ENCODE peak calls at places on chromosome 15, in four cellular contexts. M is breast epithelium, Y is stomach, T is IMR-90. E is an unnamed sample.

GRCh38 chr15:68313501-68314390 is 36.2 kb downstream of the FEM1B start:
- DNase-seq in M (peak), Y (peak), T (no peak), E (no peak)

GRCh38 chr15:35548435-35548834 is 2.5 kb upstream of the DPH6 start:
- DNase-seq in M (no peak), Y (no peak), T (no peak), E (peak)

GRCh38 chr15:54772663-54773062 is 424.1 kb downstream of the RSL24D1 start:
- DNase-seq in M (no peak), Y (no peak), T (no peak), E (no peak)

GRCh38 chr15:38406451-38406850 is 47.5 kb upstream of the FAM98B start:
- DNase-seq in M (no peak), Y (no peak), T (peak), E (no peak)

GRCh38 chr15:80118956-80119355 is 33.8 kb upstream of the FAH start:
- DNase-seq in M (no peak), Y (no peak), T (no peak), E (no peak)

GRCh38 chr15:42275780-42276395 is 2.7 kb upstream of the TMEM87A start:
- DNase-seq in M (no peak), Y (no peak), T (no peak), E (no peak)

GRCh38 chr15:44550256-44550655 is 13.3 kb downstream of the EIF3J start:
- DNase-seq in M (no peak), Y (no peak), T (peak), E (no peak)

GRCh38 chr15:78204351-78205309 is 29.7 kb downstream of the ACSBG1 start:
- DNase-seq in M (no peak), Y (peak), T (no peak), E (no peak)

GRCh38 chr15:78993931-78994530 is 49.2 kb upstream of the CTSH start:
- DNase-seq in M (no peak), Y (no peak), T (no peak), E (no peak)

GRCh38 chr15:69855172-69855562 is 242.6 kb downstream of the TLE3 start:
- DNase-seq in M (no peak), Y (no peak), T (no peak), E (no peak)

GRCh38 chr15:70853270-70853854 is 595 bp downstream of the LARP6 start:
- DNase-seq in M (no peak), Y (no peak), T (peak), E (no peak)

GRCh38 chr15:85128636-85129035 is 147.0 kb downstream of the PDE8A start:
- DNase-seq in M (no peak), Y (no peak), T (no peak), E (no peak)

GRCh38 chr15:101692799-101693198 is 31.5 kb downstream of the TARS3 start:
- DNase-seq in M (no peak), Y (no peak), T (no peak), E (no peak)

GRCh38 chr15:40082195-40082868 is 26.3 kb downstream of the BMF start:
- DNase-seq in M (no peak), Y (no peak), T (no peak), E (no peak)

GRCh38 chr15:68730491-68731317 is 90.0 kb downstream of the ANP32A start:
- DNase-seq in M (no peak), Y (peak), T (peak), E (peak)

GRCh38 chr15:87752250-87752951 is 504.1 kb downstream of the NTRK3 start:
- DNase-seq in M (no peak), Y (no peak), T (peak), E (no peak)

GRCh38 chr15:40500584-40501330 is 30.0 kb downstream of the CHST14 start:
- DNase-seq in M (no peak), Y (no peak), T (peak), E (no peak)

GRCh38 chr15:41921167-41921566 is 27.3 kb upstream of the SPTBN5 start:
- DNase-seq in M (peak), Y (no peak), T (peak), E (no peak)

GRCh38 chr15:98160236-98160635 is 199.7 kb downstream of the ARRDC4 start:
- DNase-seq in M (no peak), Y (no peak), T (no peak), E (no peak)

GRCh38 chr15:37004373-37004869 is 95.9 kb downstream of the MEIS2 start:
- DNase-seq in M (no peak), Y (no peak), T (no peak), E (no peak)

GRCh38 chr15:43941071-43941470 is 114.3 kb downstream of the WDR76 start:
- DNase-seq in M (no peak), Y (no peak), T (no peak), E (no peak)

GRCh38 chr15:79492065-79492464 is 59.9 kb downstream of the MINAR1 start:
- DNase-seq in M (no peak), Y (no peak), T (no peak), E (no peak)

GRCh38 chr15:50051811-50052419 is 67.1 kb downstream of the ATP8B4 start:
- DNase-seq in M (no peak), Y (no peak), T (peak), E (peak)

GRCh38 chr15:40277472-40277871 is 5.4 kb downstream of the ANKRD63 start:
- DNase-seq in M (no peak), Y (no peak), T (no peak), E (no peak)

GRCh38 chr15:40091861-40092415 is 16.7 kb downstream of the BMF start:
- DNase-seq in M (no peak), Y (no peak), T (no peak), E (no peak)

GRCh38 chr15:23854535-23855252 is 167.6 kb upstream of the NDN start:
- DNase-seq in M (no peak), Y (no peak), T (no peak), E (no peak)

GRCh38 chr15:70356919-70357318 is 259.2 kb upstream of the TLE3 start:
- DNase-seq in M (no peak), Y (no peak), T (no peak), E (no peak)

GRCh38 chr15:45606413-45606812 is 19.2 kb downstream of the BLOC1S6 start:
- DNase-seq in M (no peak), Y (no peak), T (peak), E (no peak)

GRCh38 chr15:70439304-70439877 is 324.0 kb downstream of the UACA start:
- DNase-seq in M (peak), Y (no peak), T (no peak), E (peak)

GRCh38 chr15:38853608-38854007 is 289.0 kb upstream of the RASGRP1 start:
- DNase-seq in M (no peak), Y (no peak), T (peak), E (peak)

GRCh38 chr15:65421360-65422215 is 1.2 kb downstream of the IGDCC4 start:
- DNase-seq in M (no peak), Y (no peak), T (peak), E (no peak)

GRCh38 chr15:56640127-56640526 is 93.2 kb downstream of the ZNF280D start:
- DNase-seq in M (no peak), Y (no peak), T (no peak), E (no peak)

GRCh38 chr15:39998511-39998910 is 40.5 kb downstream of the SRP14 start:
- DNase-seq in M (no peak), Y (no peak), T (no peak), E (no peak)

GRCh38 chr15:45892182-45892581 is 257.4 kb downstream of the SQOR start:
- DNase-seq in M (no peak), Y (no peak), T (no peak), E (no peak)

GRCh38 chr15:46088486-46089437 is 453.9 kb downstream of the SQOR start:
- DNase-seq in M (no peak), Y (no peak), T (peak), E (no peak)

GRCh38 chr15:66504563-66505429 is at the start of the genes RPL4 and ZWILCH:
- DNase-seq in M (peak), Y (peak), T (peak), E (peak)
- TF ChIP-seq POLR2A in M (peak), Y (peak), T (peak), E (peak)

GRCh38 chr15:27042646-27043045 is 71.7 kb downstream of the GABRG3 start:
- DNase-seq in M (no peak), Y (no peak), T (no peak), E (no peak)
- TF ChIP-seq POLR2A in M (no peak), Y (no peak), T (no peak), E (no peak)

GRCh38 chr15:91472316-91472756 is 372.3 kb downstream of the SV2B start:
- DNase-seq in M (no peak), Y (no peak), T (peak), E (peak)
- TF ChIP-seq POLR2A in M (no peak), Y (no peak), T (no peak), E (no peak)

GRCh38 chr15:67063689-67064606 is 1.5 kb upstream of the SMAD3 start:
- DNase-seq in M (no peak), Y (peak), T (peak), E (peak)
- TF ChIP-seq POLR2A in M (no peak), Y (no peak), T (no peak), E (no peak)

DNA sequence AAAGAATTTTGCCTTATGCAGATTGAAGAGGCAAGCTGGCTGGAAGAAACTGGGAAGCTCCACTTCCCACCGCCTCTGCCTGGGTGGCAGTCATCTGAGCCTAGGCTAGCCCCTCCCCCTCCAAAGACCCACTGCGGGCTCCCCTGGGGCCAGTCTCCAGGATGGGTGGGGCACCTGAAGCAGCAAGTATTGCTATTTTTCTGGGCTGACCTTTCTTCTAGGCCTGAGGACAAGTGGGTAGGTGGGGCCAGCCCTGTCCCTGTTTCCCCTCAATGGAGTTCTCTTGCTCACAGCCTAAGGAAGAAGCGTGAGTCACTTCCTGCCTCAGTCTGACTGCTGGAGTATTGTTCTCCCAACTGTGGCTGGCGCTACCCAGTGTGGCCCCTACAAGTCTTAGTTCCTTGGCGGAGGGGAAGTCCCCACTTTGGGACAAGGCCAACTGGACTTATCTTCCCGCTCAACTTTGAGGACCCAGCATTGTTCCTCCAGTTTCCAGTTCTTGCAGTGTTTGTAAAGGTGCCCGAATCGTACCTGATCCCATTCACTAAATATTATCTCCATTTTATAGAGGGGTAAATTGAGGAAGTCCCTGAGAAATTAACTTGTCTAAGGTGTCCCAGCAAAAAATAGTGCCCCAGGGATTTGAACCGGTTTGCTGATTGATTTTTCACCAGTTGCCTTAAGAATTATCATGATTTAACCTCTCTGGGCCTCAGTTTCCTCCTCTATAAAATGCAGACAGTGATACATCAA is 1.4 kb downstream of the FURIN start:
- DNase-seq in M (no peak), Y (no peak), T (peak), E (peak)
- TF ChIP-seq POLR2A in M (no peak), Y (no peak), T (no peak), E (peak)

GRCh38 chr15:75043509-75044257 is 20.3 kb downstream of the PPCDC start:
- DNase-seq in M (peak), Y (peak), T (peak), E (peak)
- TF ChIP-seq POLR2A in M (no peak), Y (no peak), T (peak), E (peak)

DNA sequence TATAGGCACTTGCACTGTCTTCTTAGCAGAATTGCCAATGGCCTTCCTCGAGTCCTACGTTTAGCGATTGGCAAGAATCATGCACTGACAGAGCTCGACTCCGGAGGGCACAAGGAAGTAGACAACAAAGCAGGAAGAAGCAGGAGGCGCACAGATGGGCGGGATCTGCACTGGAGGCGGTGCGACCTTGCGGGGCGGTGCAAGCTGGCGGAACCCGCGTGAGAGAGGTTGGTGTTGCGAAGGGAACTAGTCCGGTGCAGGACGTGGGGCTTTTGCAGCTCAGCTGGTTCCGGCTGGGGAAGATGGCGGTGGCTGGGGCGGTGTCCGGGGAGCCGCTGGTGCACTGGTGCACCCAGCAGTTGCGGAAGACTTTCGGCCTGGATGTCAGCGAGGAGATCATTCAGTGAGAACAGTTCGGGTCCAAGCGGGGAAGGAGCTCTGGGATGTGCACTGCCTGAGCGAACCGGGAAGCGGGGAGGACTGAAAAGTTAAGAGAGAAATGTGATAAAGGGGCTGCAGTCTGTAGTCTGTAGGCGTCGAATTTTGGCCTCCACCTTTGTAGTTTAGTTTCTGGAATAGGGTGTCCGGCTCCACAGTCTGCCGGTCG is at the start of gene TRIP4:
- DNase-seq in M (peak), Y (peak), T (peak), E (peak)
- TF ChIP-seq POLR2A in M (no peak), Y (no peak), T (peak), E (peak)

DNA sequence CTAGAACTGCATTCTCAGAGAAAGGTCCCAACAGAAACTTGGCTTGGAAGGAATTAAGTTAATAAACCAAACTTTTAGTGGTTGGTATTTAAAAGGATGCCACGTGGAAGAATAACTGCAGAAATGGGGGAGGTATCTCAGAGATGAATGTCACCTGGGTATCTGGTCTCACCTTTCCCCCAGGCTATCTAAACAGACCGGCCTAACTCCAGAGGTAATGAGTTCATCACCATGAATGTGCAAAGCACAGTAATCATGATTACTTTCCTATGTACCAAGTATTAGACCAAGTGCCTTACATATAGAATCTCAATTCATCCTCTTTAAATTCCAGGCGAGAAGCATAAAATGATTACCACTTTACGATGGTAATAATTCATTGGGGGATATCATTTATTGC is 80.8 kb downstream of the FBN1 start:
- DNase-seq in M (no peak), Y (no peak), T (no peak), E (peak)
- TF ChIP-seq POLR2A in M (no peak), Y (no peak), T (no peak), E (no peak)